ENCODE peak calls at places on chromosomes 1 and 21, in six cellular contexts. R, J, S, Q, G and Z are unnamed samples.

GRCh38 chr1:244012232-244012631 is 38.9 kb upstream of the ZBTB18 start:
- DNase-seq in R (no peak), J (no peak), S (no peak), Q (no peak), G (no peak), Z (no peak)

GRCh38 chr21:26377111-26377694 is 195.9 kb downstream of the CYYR1 start:
- DNase-seq in R (no peak), J (no peak), S (no peak), Q (no peak), G (no peak), Z (no peak)

GRCh38 chr1:40630488-40631223 is 34.8 kb downstream of the RIMS3 start:
- DNase-seq in R (no peak), J (no peak), S (peak), Q (no peak), G (no peak), Z (peak)

GRCh38 chr1:3000214-3000613 is 21.1 kb upstream of the ACTRT2 start:
- DNase-seq in R (no peak), J (no peak), S (no peak), Q (no peak), G (no peak), Z (no peak)

GRCh38 chr1:3002349-3003038 is 18.8 kb upstream of the ACTRT2 start:
- DNase-seq in R (no peak), J (no peak), S (no peak), Q (no peak), G (no peak), Z (no peak)

GRCh38 chr1:41160498-41161110 is 81.5 kb downstream of the SCMH1 start:
- DNase-seq in R (no peak), J (no peak), S (no peak), Q (no peak), G (no peak), Z (no peak)

GRCh38 chr1:57911427-57911826 is 487.6 kb upstream of the DAB1 start:
- DNase-seq in R (no peak), J (no peak), S (no peak), Q (no peak), G (no peak), Z (no peak)

GRCh38 chr21:38223893-38224540 is 32.8 kb upstream of the KCNJ15 start:
- DNase-seq in R (no peak), J (no peak), S (no peak), Q (no peak), G (no peak), Z (no peak)

GRCh38 chr1:112697781-112698201 is 9.1 kb downstream of the RHOC start:
- DNase-seq in R (no peak), J (no peak), S (no peak), Q (no peak), G (no peak), Z (no peak)

GRCh38 chr1:178337091-178337726 is 159.6 kb downstream of the CLEC20A start:
- DNase-seq in R (no peak), J (no peak), S (no peak), Q (no peak), G (no peak), Z (no peak)

GRCh38 chr1:209109001-209109785 is 474.3 kb upstream of the CAMK1G start:
- DNase-seq in R (no peak), J (no peak), S (no peak), Q (no peak), G (no peak), Z (no peak)

GRCh38 chr1:199855580-199855979 is 171.9 kb upstream of the NR5A2 start:
- DNase-seq in R (no peak), J (no peak), S (no peak), Q (no peak), G (no peak), Z (no peak)

GRCh38 chr1:44030606-44031050 is 634 bp downstream of the SLC6A9 start:
- DNase-seq in R (peak), J (no peak), S (no peak), Q (peak), G (peak), Z (peak)

GRCh38 chr1:44129616-44130500 is 11.2 kb downstream of the KLF17 start:
- DNase-seq in R (no peak), J (no peak), S (no peak), Q (no peak), G (no peak), Z (no peak)

GRCh38 chr1:93521618-93522017 is 73.7 kb downstream of the FNBP1L start:
- DNase-seq in R (no peak), J (no peak), S (no peak), Q (no peak), G (no peak), Z (no peak)

GRCh38 chr1:193108471-193108870 is 3.3 kb upstream of the GLRX2 start:
- DNase-seq in R (no peak), J (no peak), S (no peak), Q (no peak), G (no peak), Z (no peak)

GRCh38 chr1:180188103-180188506 is 33.4 kb downstream of the QSOX1 start:
- DNase-seq in R (peak), J (no peak), S (no peak), Q (no peak), G (no peak), Z (peak)

GRCh38 chr1:167933779-167934178 is 2.7 kb upstream of the DCAF6 start:
- DNase-seq in R (no peak), J (no peak), S (no peak), Q (no peak), G (no peak), Z (no peak)

DNA sequence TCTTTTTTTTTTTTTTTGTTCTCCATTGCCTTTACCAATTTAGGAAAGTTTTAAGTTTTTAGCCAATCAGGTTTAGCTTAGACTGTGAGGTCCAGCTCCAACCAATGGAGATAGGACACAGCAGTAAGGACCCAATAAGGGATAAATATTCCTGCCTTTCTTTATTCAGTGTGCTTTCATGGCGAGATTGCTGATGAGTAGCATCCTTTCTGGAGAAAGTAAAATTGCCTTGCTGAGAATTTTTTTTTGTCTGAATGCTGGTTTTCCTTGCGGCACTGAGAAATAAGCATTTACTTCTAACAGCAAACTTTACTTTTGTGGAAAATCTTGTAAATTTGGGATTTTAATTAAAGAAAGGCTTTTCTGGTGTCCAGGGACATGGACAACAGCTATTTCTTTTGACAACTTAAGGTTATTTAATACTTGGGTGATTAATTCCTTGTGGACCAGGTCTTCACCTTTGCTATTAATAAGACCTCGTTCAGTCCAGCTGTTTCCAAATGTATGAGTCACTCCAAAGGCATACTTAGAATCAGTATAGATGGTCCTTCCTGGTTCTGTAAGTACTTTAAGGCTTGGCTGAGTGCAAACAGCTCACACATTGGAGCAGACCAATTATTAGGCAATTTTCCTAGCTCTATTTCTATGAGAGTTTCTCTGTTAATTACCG is 54.1 kb downstream of the SERINC2 start:
- DNase-seq in R (no peak), J (no peak), S (no peak), Q (no peak), G (no peak), Z (no peak)
- H3K27ac ChIP-seq in R (no peak), J (no peak), S (no peak), Q (peak), G (no peak), Z (no peak)

DNA sequence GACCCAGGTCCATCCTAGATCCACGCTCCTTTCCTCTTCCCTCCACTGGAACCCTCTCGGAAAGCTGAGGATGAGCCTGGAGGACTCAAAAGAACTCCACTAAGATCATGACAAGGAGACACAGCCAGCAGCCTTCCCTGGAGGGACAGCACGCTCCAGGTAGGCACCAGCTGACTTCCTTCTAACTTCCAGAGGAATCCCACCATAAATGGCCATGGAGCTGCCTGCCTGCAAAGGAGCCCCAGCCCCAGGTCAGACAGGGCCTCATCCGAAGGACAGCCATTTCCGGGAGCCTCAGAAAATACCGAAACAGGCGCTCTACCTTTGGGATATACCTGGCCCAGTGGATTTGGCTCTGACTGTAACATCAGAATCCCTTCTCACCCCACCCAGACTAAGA is 4.1 kb downstream of the SH3BP5L start:
- DNase-seq in R (no peak), J (no peak), S (no peak), Q (no peak), G (no peak), Z (peak)
- H3K27ac ChIP-seq in R (peak), J (no peak), S (no peak), Q (peak), G (no peak), Z (no peak)

GRCh38 chr1:184283999-184284398 is 102.8 kb upstream of the C1orf21 start:
- DNase-seq in R (no peak), J (no peak), S (no peak), Q (no peak), G (no peak), Z (peak)
- H3K27ac ChIP-seq in R (peak), J (no peak), S (no peak), Q (peak), G (no peak), Z (no peak)

DNA sequence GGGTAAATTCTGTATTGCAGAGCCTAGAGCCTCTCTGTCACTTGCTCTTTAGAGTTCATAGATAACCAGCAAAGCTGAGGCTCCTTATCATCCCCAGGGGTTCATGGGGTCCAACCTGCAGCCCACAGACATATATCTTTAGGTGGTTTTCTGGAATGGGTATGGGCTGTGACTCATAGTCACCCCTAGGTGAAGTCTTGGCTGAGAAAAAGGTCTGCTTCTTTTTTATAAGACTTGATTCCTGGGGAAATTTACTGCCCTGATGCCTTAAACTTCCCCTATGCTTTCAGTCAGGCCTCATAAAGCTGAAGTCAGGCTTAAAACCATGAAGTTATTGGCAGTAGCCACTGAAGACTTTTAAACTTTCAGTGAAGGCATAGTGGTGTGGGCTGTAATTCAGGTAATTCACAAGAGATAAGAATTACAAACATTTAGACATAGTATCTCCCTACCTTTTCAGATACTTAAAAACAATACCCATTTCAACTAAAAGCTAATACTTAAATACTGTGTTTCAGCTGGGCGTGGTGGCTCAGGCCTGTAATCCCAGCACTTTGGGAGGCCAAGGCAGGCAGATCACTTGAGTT is 46.8 kb downstream of the MACO1 start:
- DNase-seq in R (no peak), J (no peak), S (peak), Q (no peak), G (no peak), Z (no peak)
- H3K27ac ChIP-seq in R (no peak), J (no peak), S (no peak), Q (peak), G (peak), Z (no peak)

DNA sequence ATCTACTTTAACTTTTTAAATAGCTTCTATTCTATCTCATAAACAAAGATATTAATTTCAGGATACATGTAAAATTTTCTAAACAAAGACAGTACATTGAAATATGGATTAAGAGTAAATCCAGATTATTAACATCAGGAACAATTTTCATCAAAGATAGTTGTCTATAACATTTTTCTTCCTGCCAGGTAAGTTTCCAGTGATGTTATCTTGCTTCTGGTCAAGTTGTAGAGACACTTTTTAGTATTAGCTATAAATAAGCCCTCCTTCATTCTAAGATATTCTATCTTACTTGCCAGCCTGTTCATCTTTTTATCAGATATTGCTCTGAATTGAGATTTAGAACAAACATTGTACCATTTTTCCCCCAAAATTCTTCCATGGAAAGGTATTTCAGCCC is 94.4 kb upstream of the KCTD3 start:
- DNase-seq in R (no peak), J (no peak), S (no peak), Q (no peak), G (no peak), Z (no peak)
- H3K27ac ChIP-seq in R (no peak), J (no peak), S (no peak), Q (no peak), G (no peak), Z (no peak)

GRCh38 chr1:27423701-27424100 is 31.3 kb downstream of the GPR3 start:
- DNase-seq in R (no peak), J (no peak), S (no peak), Q (no peak), G (no peak), Z (no peak)
- H3K27ac ChIP-seq in R (no peak), J (no peak), S (no peak), Q (peak), G (no peak), Z (no peak)